ENCODE peak calls at places on chromosomes 4 and X, in eight cellular contexts. X is ACHN, C is hippocampal formation, V is NCI-H1092 treated with DMSO at 0.1 percent for 48 hours, P is esophagus squamous epithelium, G is lower lobe of right lung, Y is dermis blood vessel endothelial cell, I is retina. F is an unnamed sample.

GRCh38 chrX:15310117-15310516 is 5.3 kb downstream of the ASB11 start:
- DNase-seq in X (no peak), C (no peak), V (peak; percentile 74), P (no peak), G (no peak), Y (peak; percentile 88), I (no peak), F (peak; percentile 81)

GRCh38 chr4:87616268-87616667 is 7.9 kb downstream of the DSPP start:
- DNase-seq in X (no peak), C (no peak), V (no peak), P (no peak), G (no peak), Y (no peak), I (no peak), F (no peak)

GRCh38 chrX:55161581-55161980 is 58.6 kb upstream of the PAGE5 start:
- DNase-seq in X (peak; percentile 8), C (no peak), V (no peak), P (no peak), G (no peak), Y (peak; percentile 5), I (no peak), F (no peak)

GRCh38 chrX:25442501-25442900 is 426.7 kb upstream of the ARX start:
- DNase-seq in X (peak; percentile 1), C (no peak), V (peak; percentile 8), P (no peak), G (no peak), Y (no peak), I (no peak), F (no peak)

GRCh38 chrX:47489507-47490275 is 6.7 kb upstream of the ZNF41 start:
- DNase-seq in X (no peak), C (no peak), V (no peak), P (no peak), G (no peak), Y (no peak), I (no peak), F (no peak)

GRCh38 chr4:77801260-77801608 is 17.9 kb downstream of the CNOT6L start:
- DNase-seq in X (no peak), C (no peak), V (no peak), P (no peak), G (no peak), Y (no peak), I (no peak), F (no peak)

GRCh38 chrX:10828640-10829039 is 208.3 kb upstream of the MID1 start:
- DNase-seq in X (no peak), C (no peak), V (peak; percentile 84), P (no peak), G (no peak), Y (no peak), I (no peak), F (no peak)

GRCh38 chr4:72525938-72526337 is 43.1 kb downstream of the ADAMTS3 start:
- DNase-seq in X (peak; percentile 81), C (no peak), V (no peak), P (no peak), G (peak; percentile 51), Y (peak; percentile 21), I (no peak), F (peak; percentile 95)

F was measured in cardiac fibroblast.